ENCODE peak calls at places on chromosome 10, in six cellular contexts. One of them, this sample, is unnamed.

GRCh38 chr10:5457741-5458140 is 41.6 kb downstream of the CALML5 start:
- DNase-seq in left lung: no peak
- DNase-seq in MM.1S: no peak
- DNase-seq in ascending aorta: no peak
- DNase-seq in dorsolateral prefrontal cortex: no peak
- DNase-seq in AG04450: no peak
- DNase-seq in this sample: no peak

GRCh38 chr10:78579995-78580394 is 488.8 kb upstream of the ZMIZ1 start:
- DNase-seq in left lung: no peak
- DNase-seq in MM.1S: no peak
- DNase-seq in ascending aorta: no peak
- DNase-seq in dorsolateral prefrontal cortex: peak; percentile 88
- DNase-seq in AG04450: no peak
- DNase-seq in this sample: no peak

GRCh38 chr10:50423448-50423847 is 172.1 kb upstream of the ASAH2 start:
- DNase-seq in left lung: no peak
- DNase-seq in MM.1S: no peak
- DNase-seq in ascending aorta: no peak
- DNase-seq in dorsolateral prefrontal cortex: no peak
- DNase-seq in AG04450: no peak
- DNase-seq in this sample: no peak

GRCh38 chr10:51389415-51390342 is 309.7 kb downstream of the CSTF2T start:
- DNase-seq in left lung: peak; percentile 37
- DNase-seq in MM.1S: peak; percentile 37
- DNase-seq in ascending aorta: no peak
- DNase-seq in dorsolateral prefrontal cortex: no peak
- DNase-seq in AG04450: peak; percentile 97
- DNase-seq in this sample: peak; percentile 54

GRCh38 chr10:7605565-7606295 is 61.0 kb downstream of the ITIH5 start:
- DNase-seq in left lung: no peak
- DNase-seq in MM.1S: no peak
- DNase-seq in ascending aorta: no peak
- DNase-seq in dorsolateral prefrontal cortex: no peak
- DNase-seq in AG04450: peak; percentile 21
- DNase-seq in this sample: no peak

GRCh38 chr10:110420401-110421193 is 77.1 kb upstream of the DUSP5 start:
- DNase-seq in left lung: peak; percentile 67
- DNase-seq in MM.1S: no peak
- DNase-seq in ascending aorta: no peak
- DNase-seq in dorsolateral prefrontal cortex: no peak
- DNase-seq in AG04450: no peak
- DNase-seq in this sample: peak; percentile 79

GRCh38 chr10:1230138-1230537 is 174.0 kb downstream of the WDR37 start:
- DNase-seq in left lung: no peak
- DNase-seq in MM.1S: no peak
- DNase-seq in ascending aorta: no peak
- DNase-seq in dorsolateral prefrontal cortex: no peak
- DNase-seq in AG04450: no peak
- DNase-seq in this sample: no peak

GRCh38 chr10:113712755-113713154 is 33.0 kb downstream of the CASP7 start:
- DNase-seq in left lung: no peak
- DNase-seq in MM.1S: no peak
- DNase-seq in ascending aorta: no peak
- DNase-seq in dorsolateral prefrontal cortex: no peak
- DNase-seq in AG04450: no peak
- DNase-seq in this sample: no peak

DNA sequence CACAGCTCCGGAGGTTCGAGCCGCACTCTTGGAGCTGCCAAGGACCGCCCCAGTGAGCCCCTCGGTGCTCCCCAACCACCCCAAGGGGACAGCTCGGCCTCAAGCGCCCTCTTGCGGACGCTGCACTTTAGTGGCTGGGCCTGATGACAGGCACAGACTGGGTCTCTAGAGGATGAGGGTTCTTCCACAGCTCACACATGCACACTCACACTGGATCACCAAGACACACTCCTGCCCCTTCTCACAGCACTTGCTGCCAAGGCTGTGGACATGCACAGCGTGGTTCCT is 2.1 kb downstream of the RET start:
- DNase-seq in left lung: no peak
- DNase-seq in MM.1S: no peak
- DNase-seq in ascending aorta: no peak
- DNase-seq in dorsolateral prefrontal cortex: no peak
- DNase-seq in AG04450: no peak
- DNase-seq in this sample: peak; percentile 60
- TF ChIP-seq CTCF in left lung: no peak
- TF ChIP-seq CTCF in MM.1S: peak; percentile 43
- TF ChIP-seq CTCF in ascending aorta: no peak
- TF ChIP-seq CTCF in dorsolateral prefrontal cortex: no peak
- TF ChIP-seq CTCF in AG04450: peak; percentile 39
- TF ChIP-seq CTCF in this sample: peak; percentile 70

DNA sequence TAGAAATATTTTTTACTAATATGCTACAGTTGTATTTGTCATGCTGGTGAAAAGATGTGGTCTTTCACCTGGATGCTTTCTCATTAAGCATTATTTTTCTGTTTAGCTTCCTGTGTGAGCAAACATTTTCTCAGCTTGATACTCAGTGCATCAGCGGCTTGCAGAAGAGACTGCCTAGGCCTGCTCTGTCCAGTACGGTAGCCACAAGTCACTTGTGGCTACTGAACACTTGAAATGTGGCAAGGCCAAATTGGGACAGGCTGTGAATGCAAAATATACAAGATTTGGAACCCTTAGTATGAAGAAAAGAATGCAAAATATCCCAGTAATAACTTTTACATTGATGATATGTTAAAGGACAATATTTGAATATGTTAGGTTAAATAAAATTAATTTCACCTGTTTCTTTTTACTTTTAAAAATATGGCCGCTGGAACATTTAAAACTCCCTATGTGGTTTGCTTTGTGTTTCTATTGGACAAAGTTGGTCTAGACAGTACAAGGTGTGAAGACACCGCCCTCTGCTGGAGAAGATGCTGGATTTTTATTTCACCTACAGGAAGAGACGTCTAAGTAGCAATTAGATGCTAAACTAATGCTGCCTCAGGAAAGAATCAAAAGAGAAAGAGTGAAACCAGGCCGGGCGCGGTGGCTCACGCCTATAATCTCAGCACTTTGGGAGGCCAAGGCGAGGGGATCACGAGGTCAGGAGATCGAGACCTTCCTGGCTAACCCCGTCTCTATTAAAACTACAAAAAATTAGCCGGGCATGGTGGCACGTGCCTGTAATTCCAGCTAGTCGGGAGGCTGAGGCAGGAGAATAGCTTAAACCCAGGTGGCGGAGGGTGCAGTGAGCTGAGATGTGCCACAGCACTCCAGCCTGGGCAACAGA is 5.3 kb downstream of the SRGN start:
- DNase-seq in left lung: peak; percentile 69
- DNase-seq in MM.1S: peak; percentile 86
- DNase-seq in ascending aorta: peak; percentile 93
- DNase-seq in dorsolateral prefrontal cortex: peak; percentile 55
- DNase-seq in AG04450: peak; percentile 68
- DNase-seq in this sample: peak; percentile 87
- TF ChIP-seq CTCF in left lung: peak; percentile 76
- TF ChIP-seq CTCF in MM.1S: peak; percentile 71
- TF ChIP-seq CTCF in ascending aorta: peak; percentile 77
- TF ChIP-seq CTCF in dorsolateral prefrontal cortex: peak; percentile 69
- TF ChIP-seq CTCF in AG04450: peak; percentile 74
- TF ChIP-seq CTCF in this sample: peak; percentile 67

GRCh38 chr10:26555719-26556368 is 117.7 kb downstream of the APBB1IP start:
- DNase-seq in left lung: peak; percentile 57
- DNase-seq in MM.1S: no peak
- DNase-seq in ascending aorta: peak; percentile 87
- DNase-seq in dorsolateral prefrontal cortex: peak; percentile 26
- DNase-seq in AG04450: no peak
- DNase-seq in this sample: peak; percentile 50

GRCh38 chr10:26557641-26558014 is 119.5 kb downstream of the APBB1IP start:
- DNase-seq in left lung: no peak
- DNase-seq in MM.1S: no peak
- DNase-seq in ascending aorta: no peak
- DNase-seq in dorsolateral prefrontal cortex: no peak
- DNase-seq in AG04450: no peak
- DNase-seq in this sample: no peak

GRCh38 chr10:26554246-26554645 is 116.1 kb downstream of the APBB1IP start:
- DNase-seq in left lung: no peak
- DNase-seq in MM.1S: no peak
- DNase-seq in ascending aorta: no peak
- DNase-seq in dorsolateral prefrontal cortex: no peak
- DNase-seq in AG04450: no peak
- DNase-seq in this sample: no peak

GRCh38 chr10:26556756-26557640 is 118.9 kb downstream of the APBB1IP start:
- DNase-seq in left lung: no peak
- DNase-seq in MM.1S: peak; percentile 47
- DNase-seq in ascending aorta: no peak
- DNase-seq in dorsolateral prefrontal cortex: peak; percentile 36
- DNase-seq in AG04450: no peak
- DNase-seq in this sample: peak; percentile 44
- TF ChIP-seq CTCF in left lung: peak; percentile 63
- TF ChIP-seq CTCF in MM.1S: peak; percentile 91
- TF ChIP-seq CTCF in ascending aorta: peak; percentile 67
- TF ChIP-seq CTCF in dorsolateral prefrontal cortex: peak; percentile 72
- TF ChIP-seq CTCF in AG04450: peak; percentile 71
- TF ChIP-seq CTCF in this sample: peak; percentile 65

DNA sequence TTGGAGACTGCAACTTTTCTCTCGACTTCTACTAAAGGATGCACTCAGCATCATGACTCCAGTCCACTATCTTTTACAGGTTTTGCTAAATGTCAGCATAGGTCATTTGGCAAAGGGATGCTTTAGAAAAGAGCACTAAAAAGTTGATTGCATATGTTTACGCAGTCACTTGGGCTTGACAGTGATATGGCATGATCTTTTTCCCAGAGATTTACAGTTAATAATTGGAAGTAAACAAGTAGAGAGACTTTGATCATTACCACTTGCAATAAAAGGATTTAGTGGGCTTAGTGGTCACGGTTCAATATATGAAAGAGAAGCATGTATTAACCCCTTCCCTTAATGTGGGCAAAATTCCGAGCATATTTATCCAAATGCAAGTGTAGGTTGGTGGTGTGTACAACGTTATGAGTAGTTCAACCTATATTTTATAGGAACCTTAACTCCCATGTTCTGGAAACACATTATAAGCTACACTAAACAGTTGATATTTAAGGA is 1.8 kb downstream of the BMI1 start:
- DNase-seq in left lung: no peak
- DNase-seq in MM.1S: no peak
- DNase-seq in ascending aorta: no peak
- DNase-seq in dorsolateral prefrontal cortex: no peak
- DNase-seq in AG04450: no peak
- DNase-seq in this sample: no peak
- TF ChIP-seq CTCF in left lung: no peak
- TF ChIP-seq CTCF in MM.1S: no peak
- TF ChIP-seq CTCF in ascending aorta: no peak
- TF ChIP-seq CTCF in dorsolateral prefrontal cortex: no peak
- TF ChIP-seq CTCF in AG04450: no peak
- TF ChIP-seq CTCF in this sample: no peak